ENCODE peak calls at places on chromosomes 7 and 10, in six cellular contexts. C is CD8-positive, alpha-beta memory T cell; R is ascending aorta; X is tibial artery; T is heart right ventricle; D is mammary epithelial cell. I is an unnamed sample.
A peak's percentile ranks its signal among the peaks of the same experiment; 100 is the strongest.

GRCh38 chr10:5493698-5494097 is 5.7 kb downstream of the CALML5 start:
- DNase-seq in C (no peak), R (no peak), X (no peak), T (no peak), D (no peak), I (no peak)

GRCh38 chr7:16590424-16590823 is 55.1 kb downstream of the ANKMY2 start:
- DNase-seq in C (no peak), R (no peak), X (no peak), T (no peak), D (no peak), I (no peak)

GRCh38 chr10:46033602-46034011 is 3.2 kb upstream of the NCOA4 start:
- DNase-seq in C (no peak), R (no peak), X (no peak), T (no peak), D (peak; percentile 73), I (no peak)

GRCh38 chr10:113058175-113058961 is 108.3 kb downstream of the TCF7L2 start:
- DNase-seq in C (no peak), R (no peak), X (no peak), T (no peak), D (peak; percentile 44), I (no peak)

GRCh38 chr7:105009667-105010537 is 4.1 kb upstream of the KMT2E start:
- DNase-seq in C (no peak), R (no peak), X (no peak), T (no peak), D (no peak), I (no peak)

GRCh38 chr10:287814-288213 is 152.6 kb downstream of the ZMYND11 start:
- DNase-seq in C (no peak), R (no peak), X (no peak), T (no peak), D (no peak), I (no peak)

GRCh38 chr10:104574470-104575213 is 66.4 kb upstream of the SORCS3 start:
- DNase-seq in C (no peak), R (no peak), X (no peak), T (no peak), D (no peak), I (no peak)

GRCh38 chr7:22551768-22552513 is 52.0 kb upstream of the STEAP1B start:
- DNase-seq in C (no peak), R (no peak), X (no peak), T (no peak), D (no peak), I (no peak)

GRCh38 chr7:96321041-96321669 is 743 bp downstream of the SLC25A13 start:
- DNase-seq in C (peak; percentile 23), R (peak; percentile 90), X (peak; percentile 90), T (peak; percentile 87), D (peak; percentile 81), I (peak; percentile 83)

GRCh38 chr7:45342236-45342635 is 184.6 kb downstream of the RAMP3 start:
- DNase-seq in C (no peak), R (no peak), X (no peak), T (no peak), D (no peak), I (no peak)

GRCh38 chr10:16856092-16856491 is 38.9 kb upstream of the RSU1 start:
- DNase-seq in C (no peak), R (no peak), X (no peak), T (no peak), D (peak; percentile 58), I (no peak)

GRCh38 chr10:131279516-131279915 is 32.0 kb downstream of the TCERG1L start:
- DNase-seq in C (no peak), R (no peak), X (no peak), T (no peak), D (no peak), I (no peak)

GRCh38 chr7:145212050-145212449 is 376.2 kb upstream of the TPK1 start:
- DNase-seq in C (no peak), R (no peak), X (no peak), T (no peak), D (no peak), I (no peak)

GRCh38 chr10:95329296-95329695 is 38.5 kb upstream of the PDLIM1 start:
- DNase-seq in C (no peak), R (no peak), X (no peak), T (no peak), D (no peak), I (no peak)

DNA sequence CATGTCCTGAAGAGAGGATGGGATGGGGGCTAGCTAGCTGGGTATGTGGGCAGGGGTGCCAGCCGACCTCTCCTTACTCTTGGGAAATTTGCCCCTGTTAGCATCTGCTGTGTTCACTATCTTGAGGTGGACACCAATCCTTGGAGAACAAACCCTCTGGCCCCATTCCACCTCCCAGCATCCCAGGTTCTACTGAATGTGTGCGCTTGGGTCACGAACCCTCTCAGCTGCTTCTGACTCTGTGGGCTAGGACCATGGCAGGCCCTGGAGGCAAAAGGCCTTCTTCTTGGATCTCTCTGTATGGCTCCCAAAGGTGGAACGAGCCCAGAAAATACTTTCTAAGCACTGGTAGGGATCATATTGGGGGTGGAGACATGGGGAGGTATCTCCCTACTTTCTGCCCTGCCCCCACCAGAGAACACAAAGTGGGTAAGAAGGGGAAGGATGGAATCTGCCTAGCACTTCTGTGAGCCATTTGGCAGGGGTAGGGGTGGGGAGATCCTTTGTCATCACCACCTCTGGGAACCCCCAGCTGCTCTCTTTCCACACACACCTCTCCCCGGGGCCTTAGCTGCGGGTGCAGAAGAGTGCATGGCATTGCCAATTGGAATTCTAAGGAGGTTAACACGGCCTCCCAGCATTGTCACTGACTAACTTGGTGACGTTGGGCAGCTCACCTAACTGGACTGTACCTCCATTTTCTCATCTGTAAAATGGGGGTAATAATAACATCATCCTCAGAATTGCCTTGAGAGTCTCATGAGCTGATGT is 7.7 kb downstream of the UNC5B start:
- DNase-seq in C (no peak), R (peak; percentile 52), X (no peak), T (no peak), D (no peak), I (no peak)
- H3K4me1 ChIP-seq in C (peaks cover 6% of the 10 kb centered on the region), R (no peaks in the 10 kb centered on the region), X (peaks cover 20% of the 10 kb centered on the region), T (peaks cover 60% of the 10 kb centered on the region), D (peaks cover 20% of the 10 kb centered on the region), I (peaks cover 15% of the 10 kb centered on the region)

GRCh38 chr10:101767966-101768790 is 7.7 kb downstream of the FGF8 start:
- DNase-seq in C (no peak), R (no peak), X (no peak), T (no peak), D (no peak), I (no peak)
- H3K27me3 ChIP-seq in C (peaks cover 9% of the 10 kb centered on the region), R (peaks cover 2% of the 10 kb centered on the region), X (peaks cover 62% of the 10 kb centered on the region), T (peaks cover 75% of the 10 kb centered on the region), D (peaks cover 3% of the 10 kb centered on the region), I (no peaks in the 10 kb centered on the region)

GRCh38 chr10:125094111-125094705 is 66.2 kb downstream of the CTBP2 start:
- DNase-seq in C (no peak), R (no peak), X (no peak), T (no peak), D (no peak), I (no peak)
- H3K27ac ChIP-seq in C (no peak overlapping the region), R (peak overlapping the region; percentile 79), X (peak overlapping the region; percentile 74), T (peak overlapping the region; percentile 63), D (no peak overlapping the region), I (peak overlapping the region; percentile 80)

GRCh38 chr10:124956764-124957163 is 14.8 kb downstream of the ZRANB1 start:
- DNase-seq in C (no peak), R (no peak), X (no peak), T (no peak), D (no peak), I (no peak)
- H3K4me1 ChIP-seq in C (peaks cover 3% of the 10 kb centered on the region), R (peaks cover 8% of the 10 kb centered on the region), X (peaks cover 33% of the 10 kb centered on the region), T (peaks cover 15% of the 10 kb centered on the region), D (no peaks in the 10 kb centered on the region), I (peaks cover 63% of the 10 kb centered on the region)

DNA sequence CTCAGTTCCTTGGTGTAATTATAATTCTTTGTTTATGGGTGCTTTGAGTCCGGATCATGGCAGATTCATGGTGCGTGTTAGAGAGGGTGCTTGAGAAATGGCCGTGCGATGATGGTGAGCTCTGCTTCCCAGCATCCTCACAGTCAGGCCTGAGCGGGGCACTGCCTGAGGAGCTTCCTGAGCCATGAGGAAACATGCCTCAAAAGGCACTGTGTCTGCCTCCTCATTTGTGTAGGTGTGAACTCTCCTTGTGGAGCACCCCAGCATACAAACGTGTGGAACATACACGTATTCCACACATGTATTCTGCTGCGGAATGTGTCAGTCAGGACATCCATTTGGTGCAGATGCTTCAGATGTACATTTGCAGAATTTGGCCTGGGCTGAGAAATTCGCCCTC is 205.4 kb downstream of the CELF2 start:
- DNase-seq in C (no peak), R (no peak), X (no peak), T (no peak), D (no peak), I (no peak)
- H3K27me3 ChIP-seq in C (no peaks in the 10 kb centered on the region), R (no peaks in the 10 kb centered on the region), X (no peaks in the 10 kb centered on the region), T (no peaks in the 10 kb centered on the region), D (no peaks in the 10 kb centered on the region), I (no peaks in the 10 kb centered on the region)

DNA sequence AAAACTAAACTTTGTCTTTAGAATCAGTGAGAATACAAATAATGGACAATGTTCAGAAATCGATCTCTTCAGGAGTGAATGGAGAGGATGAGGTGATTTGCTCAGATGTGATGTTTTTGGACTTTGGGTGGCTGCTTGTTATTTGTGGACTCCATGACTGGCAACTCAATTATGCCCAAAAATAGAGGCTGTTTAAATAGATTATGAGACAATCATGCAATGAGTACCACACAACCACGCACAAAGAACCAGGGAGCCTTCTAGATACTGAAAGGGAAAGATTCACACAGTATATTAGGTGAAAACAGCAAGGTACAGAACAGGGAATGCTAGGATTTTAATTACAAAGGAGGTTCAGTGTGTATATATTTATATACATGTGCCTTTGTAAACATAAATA is 141.3 kb upstream of the ANK3 start:
- DNase-seq in C (no peak), R (no peak), X (no peak), T (no peak), D (no peak), I (no peak)
- H3K27ac ChIP-seq in C (no peak overlapping the region), R (no peak overlapping the region), X (no peak overlapping the region), T (no peak overlapping the region), D (no peak overlapping the region), I (peak overlapping the region; percentile 20)

DNA sequence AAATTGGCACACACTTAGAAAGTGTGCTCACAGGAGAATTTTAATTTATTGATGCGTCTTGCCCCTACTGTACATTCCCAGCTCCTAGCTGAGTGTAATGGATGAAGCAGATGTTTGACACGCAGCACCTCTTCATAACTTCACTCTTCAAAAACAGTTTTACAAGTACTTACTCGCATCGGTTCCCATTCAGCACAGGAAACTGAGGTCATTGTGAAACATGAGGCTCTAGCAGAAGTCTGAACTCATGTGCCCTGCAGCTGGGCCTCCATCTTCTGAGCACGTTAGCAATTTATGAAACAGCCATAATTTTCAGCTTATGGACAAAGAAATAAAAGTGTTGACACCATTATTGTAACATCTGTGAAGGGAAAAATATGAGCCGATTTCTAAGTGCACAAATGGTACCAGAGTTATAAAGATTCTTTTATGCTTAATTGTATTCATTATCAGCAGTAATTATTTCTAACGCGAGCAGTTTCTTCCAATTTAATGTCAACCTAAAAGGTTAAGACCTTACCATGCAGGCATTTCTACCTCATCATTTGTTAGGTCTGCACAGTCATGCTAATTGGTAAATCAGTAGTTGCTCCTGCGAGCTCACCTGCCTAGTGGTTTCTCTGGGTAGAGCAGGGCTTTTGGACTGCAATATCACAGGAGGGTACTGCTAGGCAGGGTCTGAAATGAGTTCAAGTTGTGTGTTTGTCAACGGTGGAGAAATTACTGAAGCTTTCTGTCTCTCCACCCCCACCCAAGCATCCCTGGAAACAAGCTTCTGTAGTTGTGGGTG is 558.7 kb upstream of the MGMT start:
- DNase-seq in C (no peak), R (no peak), X (no peak), T (no peak), D (no peak), I (no peak)
- H3K4me1 ChIP-seq in C (no peaks in the 10 kb centered on the region), R (no peaks in the 10 kb centered on the region), X (no peaks in the 10 kb centered on the region), T (peaks cover 5% of the 10 kb centered on the region), D (no peaks in the 10 kb centered on the region), I (no peaks in the 10 kb centered on the region)

I was measured in psoas muscle.